ENCODE peak calls at places on chromosomes 4 and X, in seven cellular contexts. K is CD8-positive, alpha-beta memory T cell; A is psoas muscle; V is left ventricle myocardium inferior; O is heart left ventricle; C is NT2/D1; S is aorta. N is an unnamed sample.

GRCh38 chr4:52037730-52038108 is 380 bp downstream of the SGCB start:
- DNase-seq in K (no peak), A (peak; percentile 33), V (peak; percentile 33), O (peak; percentile 45), C (no peak), S (peak; percentile 80), N (peak; percentile 42)

GRCh38 chrX:11412715-11413623 is 119.8 kb downstream of the AMELX start:
- DNase-seq in K (no peak), A (no peak), V (no peak), O (no peak), C (no peak), S (peak; percentile 70), N (no peak)

GRCh38 chrX:150769408-150769807 is 76.2 kb downstream of the MTMR1 start:
- DNase-seq in K (no peak), A (no peak), V (no peak), O (no peak), C (no peak), S (no peak), N (no peak)

GRCh38 chr4:140286503-140286902 is 86.9 kb upstream of the SCOC start:
- DNase-seq in K (no peak), A (peak; percentile 36), V (no peak), O (no peak), C (no peak), S (no peak), N (no peak)

GRCh38 chrX:138691186-138691585 is 20.3 kb downstream of the FGF13 start:
- DNase-seq in K (no peak), A (no peak), V (no peak), O (no peak), C (no peak), S (no peak), N (no peak)

GRCh38 chr4:80196259-80197131 is 808 bp upstream of the PRDM8 start:
- DNase-seq in K (no peak), A (no peak), V (no peak), O (no peak), C (no peak), S (no peak), N (peak; percentile 55)

GRCh38 chrX:70479197-70479969 is 34.7 kb downstream of the DLG3 start:
- DNase-seq in K (no peak), A (no peak), V (no peak), O (no peak), C (no peak), S (no peak), N (no peak)

GRCh38 chr4:84578540-84579409 is 4.2 kb upstream of the CDS1 start:
- DNase-seq in K (no peak), A (no peak), V (no peak), O (no peak), C (no peak), S (no peak), N (no peak)

DNA sequence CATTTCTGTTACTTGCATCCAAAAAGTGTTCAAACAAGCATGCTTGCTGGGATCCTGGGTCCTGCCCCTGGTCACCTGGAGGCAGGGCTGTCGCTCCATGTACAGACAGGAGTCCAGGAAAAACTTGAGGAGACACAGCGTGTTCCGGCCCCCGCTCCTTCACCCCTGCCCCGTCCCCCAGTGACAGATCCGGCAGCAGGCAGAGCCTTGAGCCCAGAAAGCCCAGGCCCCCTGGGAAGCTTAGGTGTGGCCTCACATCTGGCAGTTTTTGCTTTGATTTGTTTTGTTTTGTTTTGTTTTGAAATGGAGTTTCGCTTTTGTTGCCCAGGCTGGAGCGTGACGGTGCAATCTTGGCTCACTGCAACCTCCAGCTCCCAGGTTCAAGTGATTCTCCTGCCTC is 67.0 kb downstream of the TRMT44 start:
- DNase-seq in K (no peak), A (no peak), V (no peak), O (no peak), C (no peak), S (no peak), N (no peak)
- H3K4me1 ChIP-seq in K (no peaks in the 10 kb centered on the region), A (peaks cover 14% of the 10 kb centered on the region), V (peaks cover 46% of the 10 kb centered on the region), O (peaks cover 43% of the 10 kb centered on the region), C (peaks cover 48% of the 10 kb centered on the region), S (peaks cover 3% of the 10 kb centered on the region), N (peaks cover 9% of the 10 kb centered on the region)

DNA sequence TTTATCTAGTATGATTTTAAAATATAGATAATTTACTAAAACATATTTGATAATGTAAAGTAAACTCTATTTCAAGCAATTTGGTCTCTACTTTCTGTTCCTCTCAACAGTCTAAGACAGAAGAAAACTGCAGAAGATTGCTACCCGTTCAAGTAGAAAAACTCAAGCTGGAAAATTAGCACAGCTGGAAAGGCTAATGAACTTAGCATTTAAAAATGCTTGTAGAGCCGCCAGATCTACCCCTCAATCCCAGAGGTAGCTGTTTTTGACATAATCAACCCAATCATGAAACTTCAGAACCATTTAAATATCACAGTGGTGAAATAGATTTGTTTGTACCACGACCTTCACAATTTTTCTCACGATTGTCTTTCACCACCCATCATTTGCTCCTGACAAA is 479.5 kb downstream of the SPRY1 start:
- DNase-seq in K (no peak), A (no peak), V (no peak), O (no peak), C (no peak), S (no peak), N (no peak)
- H3K4me1 ChIP-seq in K (no peaks in the 10 kb centered on the region), A (peaks cover 18% of the 10 kb centered on the region), V (peaks cover 32% of the 10 kb centered on the region), O (peaks cover 33% of the 10 kb centered on the region), C (no peaks in the 10 kb centered on the region), S (no peaks in the 10 kb centered on the region), N (no peaks in the 10 kb centered on the region)

GRCh38 chr4:6283282-6283681 is 13.6 kb downstream of the WFS1 start:
- DNase-seq in K (no peak), A (no peak), V (no peak), O (no peak), C (no peak), S (no peak), N (no peak)

GRCh38 chr4:6280365-6280996 is 10.8 kb downstream of the WFS1 start:
- DNase-seq in K (no peak), A (no peak), V (no peak), O (no peak), C (no peak), S (no peak), N (peak; percentile 28)

GRCh38 chr4:6279582-6280289 is 10.1 kb downstream of the WFS1 start:
- DNase-seq in K (no peak), A (no peak), V (no peak), O (no peak), C (no peak), S (no peak), N (no peak)

GRCh38 chr4:6282247-6282646 is 12.6 kb downstream of the WFS1 start:
- DNase-seq in K (no peak), A (no peak), V (no peak), O (no peak), C (no peak), S (no peak), N (no peak)

GRCh38 chr4:6281436-6282144 is 11.9 kb downstream of the WFS1 start:
- DNase-seq in K (no peak), A (no peak), V (peak; percentile 69), O (peak; percentile 71), C (no peak), S (peak; percentile 84), N (no peak)
- H3K4me1 ChIP-seq in K (peaks cover 11% of the 10 kb centered on the region), A (no peaks in the 10 kb centered on the region), V (peaks cover 66% of the 10 kb centered on the region), O (peaks cover 55% of the 10 kb centered on the region), C (peaks cover 8% of the 10 kb centered on the region), S (no peaks in the 10 kb centered on the region), N (peaks cover 44% of the 10 kb centered on the region)

GRCh38 chr4:147733614-147734344 is 1.9 kb downstream of the ARHGAP10 start:
- DNase-seq in K (no peak), A (peak; percentile 17), V (peak; percentile 29), O (peak; percentile 38), C (no peak), S (no peak), N (no peak)

GRCh38 chr4:147734496-147734895 is 2.6 kb downstream of the ARHGAP10 start:
- DNase-seq in K (no peak), A (no peak), V (no peak), O (no peak), C (no peak), S (no peak), N (no peak)

GRCh38 chr4:147735413-147736301 is 3.8 kb downstream of the ARHGAP10 start:
- DNase-seq in K (no peak), A (no peak), V (no peak), O (no peak), C (no peak), S (no peak), N (no peak)

GRCh38 chr4:147737623-147738022 is 5.7 kb downstream of the ARHGAP10 start:
- DNase-seq in K (no peak), A (no peak), V (no peak), O (no peak), C (no peak), S (no peak), N (no peak)

DNA sequence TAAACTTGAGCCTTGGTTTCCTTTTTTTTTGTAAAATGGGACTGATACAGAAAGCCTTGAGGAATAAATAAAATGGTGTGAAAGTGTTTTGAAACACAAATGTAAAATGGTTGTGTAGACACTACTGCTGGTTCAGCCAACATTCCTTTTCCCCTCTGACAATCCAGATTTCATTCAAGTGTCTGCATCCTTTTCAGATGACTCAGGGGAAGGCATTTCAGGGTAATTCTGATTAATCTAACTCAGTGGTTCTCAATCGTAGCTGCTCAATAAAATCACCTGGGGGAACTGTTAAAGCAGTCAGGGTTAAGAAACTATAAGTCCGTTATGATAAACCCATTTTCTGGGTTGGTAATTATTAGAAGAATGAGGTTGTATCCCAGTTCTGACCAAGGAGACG is 4.6 kb downstream of the ARHGAP10 start:
- DNase-seq in K (no peak), A (no peak), V (no peak), O (no peak), C (no peak), S (no peak), N (no peak)
- H3K4me1 ChIP-seq in K (peaks cover 16% of the 10 kb centered on the region), A (peaks cover 70% of the 10 kb centered on the region), V (peaks cover 94% of the 10 kb centered on the region), O (peaks cover 68% of the 10 kb centered on the region), C (peaks cover 3% of the 10 kb centered on the region), S (peaks cover 5% of the 10 kb centered on the region), N (peaks cover 26% of the 10 kb centered on the region)

GRCh38 chr4:101155859-101156430 is 191.4 kb downstream of the PPP3CA start:
- DNase-seq in K (no peak), A (no peak), V (no peak), O (no peak), C (no peak), S (no peak), N (no peak)
- H3K4me1 ChIP-seq in K (peaks cover 4% of the 10 kb centered on the region), A (peaks cover 9% of the 10 kb centered on the region), V (peaks cover 14% of the 10 kb centered on the region), O (peaks cover 16% of the 10 kb centered on the region), C (no peaks in the 10 kb centered on the region), S (peaks cover 2% of the 10 kb centered on the region), N (no peaks in the 10 kb centered on the region)

GRCh38 chrX:23773601-23774175 is 9.3 kb upstream of the SAT1 start:
- DNase-seq in K (peak; percentile 15), A (no peak), V (no peak), O (no peak), C (no peak), S (no peak), N (no peak)
- H3K4me1 ChIP-seq in K (peaks cover 14% of the 10 kb centered on the region), A (no peaks in the 10 kb centered on the region), V (no peaks in the 10 kb centered on the region), O (no peaks in the 10 kb centered on the region), C (no peaks in the 10 kb centered on the region), S (no peaks in the 10 kb centered on the region), N (no peaks in the 10 kb centered on the region)